ENCODE peak calls at places on chromosomes 5 and 9, in four cellular contexts. One of them, this sample, is unnamed.

GRCh38 chr9:94168203-94169000 is 84.1 kb downstream of the PTPDC1 start:
- DNase-seq in AG10803: peak; percentile 24
- DNase-seq in GM20000: no peak
- DNase-seq in astrocyte of the cerebellum: no peak
- DNase-seq in this sample: no peak

GRCh38 chr5:38018011-38018410 is 178.2 kb upstream of the GDNF start:
- DNase-seq in astrocyte of the cerebellum: no peak
- DNase-seq in GM20000: no peak
- DNase-seq in AG10803: no peak
- DNase-seq in this sample: no peak

GRCh38 chr9:112047538-112048066 is 127.5 kb downstream of the SUSD1 start:
- DNase-seq in astrocyte of the cerebellum: no peak
- DNase-seq in GM20000: no peak
- DNase-seq in AG10803: no peak
- DNase-seq in this sample: no peak

GRCh38 chr5:158899792-158900191 is 199.9 kb downstream of the EBF1 start:
- DNase-seq in astrocyte of the cerebellum: no peak
- DNase-seq in AG10803: peak; percentile 89
- DNase-seq in GM20000: no peak
- DNase-seq in this sample: no peak

GRCh38 chr9:133738039-133738805 is at the start of gene SARDH:
- DNase-seq in GM20000: peak; percentile 82
- DNase-seq in astrocyte of the cerebellum: no peak
- DNase-seq in AG10803: peak; percentile 5
- DNase-seq in this sample: peak; percentile 81

GRCh38 chr9:3888496-3888858 is 362.7 kb upstream of the RFX3 start:
- DNase-seq in AG10803: no peak
- DNase-seq in astrocyte of the cerebellum: no peak
- DNase-seq in GM20000: no peak
- DNase-seq in this sample: no peak

GRCh38 chr9:133533878-133534277 is 626 bp upstream of the ADAMTSL2 start:
- DNase-seq in astrocyte of the cerebellum: no peak
- DNase-seq in AG10803: peak; percentile 6
- DNase-seq in GM20000: no peak
- DNase-seq in this sample: no peak

GRCh38 chr5:298737-299125 is 22.8 kb upstream of the AHRR start:
- DNase-seq in GM20000: no peak
- DNase-seq in astrocyte of the cerebellum: no peak
- DNase-seq in AG10803: no peak
- DNase-seq in this sample: no peak

GRCh38 chr9:76944011-76944410 is 38.1 kb upstream of the PRUNE2 start:
- DNase-seq in GM20000: no peak
- DNase-seq in AG10803: no peak
- DNase-seq in astrocyte of the cerebellum: no peak
- DNase-seq in this sample: no peak

GRCh38 chr5:178625679-178626483 is 969 bp downstream of the CLK4 start:
- DNase-seq in GM20000: no peak
- DNase-seq in astrocyte of the cerebellum: no peak
- DNase-seq in AG10803: peak; percentile 26
- DNase-seq in this sample: no peak

GRCh38 chr9:133994359-133995011 is 2.4 kb upstream of the VAV2 start:
- DNase-seq in AG10803: peak; percentile 43
- DNase-seq in GM20000: peak; percentile 89
- DNase-seq in astrocyte of the cerebellum: no peak
- DNase-seq in this sample: peak; percentile 87

GRCh38 chr5:180799194-180799593 is 3.4 kb downstream of the MGAT1 start:
- DNase-seq in GM20000: no peak
- DNase-seq in AG10803: no peak
- DNase-seq in astrocyte of the cerebellum: no peak
- DNase-seq in this sample: no peak

GRCh38 chr9:68951879-68952659 is 61.8 kb downstream of the PRKACG start:
- DNase-seq in GM20000: peak; percentile 51
- DNase-seq in astrocyte of the cerebellum: no peak
- DNase-seq in AG10803: no peak
- DNase-seq in this sample: no peak

GRCh38 chr5:8650197-8650596 is 781.2 kb downstream of the MTRR start:
- DNase-seq in astrocyte of the cerebellum: peak; percentile 70
- DNase-seq in AG10803: peak; percentile 12
- DNase-seq in GM20000: no peak
- DNase-seq in this sample: no peak

GRCh38 chr5:138179277-138179857 is 455 bp downstream of the KIF20A start:
- DNase-seq in GM20000: no peak
- DNase-seq in astrocyte of the cerebellum: no peak
- DNase-seq in AG10803: no peak
- DNase-seq in this sample: no peak

GRCh38 chr9:136179761-136180160 is 25.2 kb downstream of the LHX3 start:
- DNase-seq in AG10803: no peak
- DNase-seq in GM20000: no peak
- DNase-seq in astrocyte of the cerebellum: no peak
- DNase-seq in this sample: peak; percentile 36

GRCh38 chr9:136182850-136183422 is 22.0 kb downstream of the LHX3 start:
- DNase-seq in astrocyte of the cerebellum: no peak
- DNase-seq in AG10803: no peak
- DNase-seq in GM20000: no peak
- DNase-seq in this sample: no peak

GRCh38 chr9:136180586-136180985 is 24.3 kb downstream of the LHX3 start:
- DNase-seq in astrocyte of the cerebellum: no peak
- DNase-seq in GM20000: no peak
- DNase-seq in AG10803: no peak
- DNase-seq in this sample: no peak

GRCh38 chr9:136181784-136182421 is 23.0 kb downstream of the LHX3 start:
- DNase-seq in AG10803: no peak
- DNase-seq in astrocyte of the cerebellum: no peak
- DNase-seq in GM20000: no peak
- DNase-seq in this sample: peak; percentile 41

DNA sequence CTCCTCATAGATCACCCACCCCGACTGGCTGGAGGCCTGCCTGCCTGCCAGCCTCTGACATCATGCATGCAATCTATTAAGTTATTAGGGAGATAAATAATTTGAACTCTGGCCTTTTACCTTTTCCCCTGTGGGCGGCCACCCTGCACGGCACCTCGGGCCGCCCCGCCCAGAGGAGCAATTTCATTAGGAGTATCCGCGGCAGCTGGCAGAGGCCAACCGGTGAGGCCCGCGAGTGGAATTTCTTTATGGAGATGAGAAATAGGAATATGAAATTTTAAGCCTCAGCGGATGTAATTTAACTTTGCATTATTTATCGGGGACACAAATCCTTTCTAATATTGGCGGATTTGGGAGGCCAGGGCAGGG is 22.5 kb downstream of the LHX3 start:
- DNase-seq in astrocyte of the cerebellum: no peak
- DNase-seq in GM20000: no peak
- DNase-seq in AG10803: no peak
- DNase-seq in this sample: no peak
- TF ChIP-seq CTCF in astrocyte of the cerebellum: no peak
- TF ChIP-seq CTCF in GM20000: no peak
- TF ChIP-seq CTCF in AG10803: no peak
- TF ChIP-seq CTCF in this sample: no peak

GRCh38 chr9:85502815-85503643 is 238.7 kb downstream of the AGTPBP1 start:
- DNase-seq in GM20000: no peak
- DNase-seq in astrocyte of the cerebellum: no peak
- DNase-seq in AG10803: no peak
- DNase-seq in this sample: no peak
- TF ChIP-seq CTCF in GM20000: no peak
- TF ChIP-seq CTCF in astrocyte of the cerebellum: no peak
- TF ChIP-seq CTCF in AG10803: no peak
- TF ChIP-seq CTCF in this sample: no peak

GRCh38 chr5:67972027-67972822 is 243.3 kb upstream of the PIK3R1 start:
- DNase-seq in GM20000: no peak
- DNase-seq in astrocyte of the cerebellum: no peak
- DNase-seq in AG10803: peak; percentile 25
- DNase-seq in this sample: no peak

GRCh38 chr5:67974054-67974453 is 241.5 kb upstream of the PIK3R1 start:
- DNase-seq in astrocyte of the cerebellum: no peak
- DNase-seq in GM20000: no peak
- DNase-seq in AG10803: no peak
- DNase-seq in this sample: no peak

GRCh38 chr5:67971223-67971830 is 244.2 kb upstream of the PIK3R1 start:
- DNase-seq in astrocyte of the cerebellum: peak; percentile 55
- DNase-seq in GM20000: no peak
- DNase-seq in AG10803: peak; percentile 90
- DNase-seq in this sample: no peak

DNA sequence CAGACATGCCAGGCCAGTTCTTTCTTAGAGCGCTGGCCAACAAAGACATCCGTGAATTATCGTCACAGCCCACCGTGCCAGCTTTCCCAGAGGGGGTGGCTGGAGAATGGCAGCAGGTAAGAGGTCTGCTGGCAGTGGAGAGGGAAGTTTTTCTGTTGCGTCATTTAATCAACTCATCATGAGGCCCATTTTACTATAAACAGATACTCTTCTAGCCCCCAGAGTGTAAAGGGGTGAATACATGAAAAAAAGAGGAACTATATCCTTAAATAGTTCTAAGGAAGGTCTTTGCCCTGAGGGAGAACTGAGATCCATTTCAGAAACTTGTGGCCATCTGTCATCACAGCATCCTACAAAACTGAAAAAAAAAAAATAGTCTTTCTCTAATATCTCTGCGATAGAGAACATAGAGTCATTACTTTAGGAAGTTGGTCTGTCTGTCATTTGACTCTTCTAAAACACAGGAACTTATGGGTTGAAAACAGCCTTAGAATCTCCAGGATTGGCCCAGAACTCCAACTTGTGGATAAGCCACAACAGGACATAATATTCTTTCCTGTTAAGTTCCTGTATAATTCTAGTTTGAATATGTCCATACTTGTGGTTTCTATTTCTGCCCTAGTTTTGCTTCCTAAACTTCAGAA is 238.6 kb upstream of the PIK3R1 start:
- DNase-seq in astrocyte of the cerebellum: no peak
- DNase-seq in AG10803: peak; percentile 46
- DNase-seq in GM20000: no peak
- DNase-seq in this sample: no peak
- TF ChIP-seq CTCF in astrocyte of the cerebellum: no peak
- TF ChIP-seq CTCF in AG10803: no peak
- TF ChIP-seq CTCF in GM20000: no peak
- TF ChIP-seq CTCF in this sample: no peak

GRCh38 chr9:137605146-137606004 is at the start of gene ARRDC1:
- DNase-seq in GM20000: peak; percentile 100
- DNase-seq in AG10803: peak; percentile 91
- DNase-seq in astrocyte of the cerebellum: peak; percentile 56
- DNase-seq in this sample: peak; percentile 96

GRCh38 chr9:137604345-137605145 is 941 bp upstream of the ARRDC1 start:
- DNase-seq in AG10803: no peak
- DNase-seq in GM20000: no peak
- DNase-seq in astrocyte of the cerebellum: no peak
- DNase-seq in this sample: no peak

GRCh38 chr9:137598943-137599342 is 6.5 kb upstream of the ARRDC1 start:
- DNase-seq in GM20000: no peak
- DNase-seq in AG10803: no peak
- DNase-seq in astrocyte of the cerebellum: no peak
- DNase-seq in this sample: no peak

GRCh38 chr9:137606005-137606601 is 617 bp downstream of the ARRDC1 start:
- DNase-seq in astrocyte of the cerebellum: no peak
- DNase-seq in GM20000: no peak
- DNase-seq in AG10803: no peak
- DNase-seq in this sample: no peak

DNA sequence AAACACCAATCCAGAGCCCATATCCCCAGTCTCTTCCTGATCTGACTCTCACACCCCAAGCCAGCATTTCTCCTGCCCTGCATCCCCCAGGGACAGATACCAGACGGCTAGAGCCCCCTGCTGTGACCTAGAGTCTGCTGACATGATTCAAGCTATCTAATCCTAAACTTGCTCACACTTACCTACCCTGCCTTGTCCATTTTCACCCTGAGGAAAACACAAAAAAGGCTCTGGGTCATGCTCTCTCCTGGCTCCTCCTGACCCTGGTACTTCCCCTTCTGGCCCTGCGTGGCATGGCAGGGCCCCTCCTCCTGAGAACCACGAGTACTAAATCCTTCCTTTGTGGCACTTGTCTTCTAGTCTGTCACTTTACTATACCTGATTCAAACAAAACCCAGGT is 2.8 kb upstream of the ARRDC1 start:
- DNase-seq in astrocyte of the cerebellum: no peak
- DNase-seq in AG10803: no peak
- DNase-seq in GM20000: no peak
- DNase-seq in this sample: no peak
- TF ChIP-seq CTCF in astrocyte of the cerebellum: no peak
- TF ChIP-seq CTCF in AG10803: no peak
- TF ChIP-seq CTCF in GM20000: no peak
- TF ChIP-seq CTCF in this sample: no peak

DNA sequence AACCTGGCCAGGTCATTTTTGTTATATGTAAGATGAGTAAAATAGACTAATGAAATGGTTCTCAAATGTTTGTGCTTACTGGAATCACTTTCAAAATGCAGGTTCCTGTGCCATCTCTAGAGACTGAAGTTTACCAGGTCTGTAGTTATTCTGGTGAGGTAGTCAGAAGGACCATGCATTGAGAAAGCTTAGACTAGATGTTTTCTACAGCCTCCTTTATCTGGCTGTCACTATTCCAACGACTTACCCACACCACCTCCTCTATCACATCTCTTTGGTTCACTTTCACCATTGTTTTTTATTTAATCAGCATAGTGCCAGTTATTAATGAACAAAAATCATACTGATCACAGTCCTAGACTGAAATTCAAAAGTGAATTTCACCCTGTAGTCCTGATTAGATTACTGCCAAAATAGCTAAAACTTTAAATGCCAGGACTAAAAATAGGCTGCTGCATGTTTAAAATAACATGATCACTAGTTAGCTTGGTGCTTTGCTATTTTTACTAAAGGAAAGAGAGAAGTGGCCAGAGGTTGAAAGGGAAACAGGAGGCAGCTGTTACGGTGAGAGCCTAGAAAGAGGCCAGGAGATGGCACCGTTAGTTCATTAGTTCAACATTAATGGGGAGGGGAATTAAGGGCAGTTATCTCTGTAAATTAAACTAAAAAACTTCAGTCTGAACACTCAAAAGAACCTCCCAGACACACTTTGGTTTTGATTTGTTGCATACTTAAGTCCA is 13.9 kb upstream of the FNIP1 start:
- DNase-seq in AG10803: no peak
- DNase-seq in astrocyte of the cerebellum: no peak
- DNase-seq in GM20000: peak; percentile 39
- DNase-seq in this sample: no peak
- TF ChIP-seq CTCF in AG10803: no peak
- TF ChIP-seq CTCF in astrocyte of the cerebellum: peak; percentile 31
- TF ChIP-seq CTCF in GM20000: peak; percentile 18
- TF ChIP-seq CTCF in this sample: no peak